ENCODE peak calls at places on chromosome 10, in eight cellular contexts. H is AG09309; X is NCI-H2081 treated with DMSO at 0.1 percent for 48 hours; R is GM20000; W is stimulated activated CD4-positive, alpha-beta T cell treated with anti-CD3 and anti-CD28 coated beads, Interleukin-2, amount 100 ng/mL, for 48 hours; S is HFF-Myc; Q is effector CD4-positive, alpha-beta T cell; N is germinal center. A is an unnamed sample.

GRCh38 chr10:5047912-5048628 is 44.4 kb upstream of the AKR1C2 start:
- DNase-seq in H (no peak), X (no peak), R (no peak), W (no peak), S (no peak), Q (no peak), N (no peak), A (no peak)

GRCh38 chr10:43124574-43125273 is 13.5 kb upstream of the CSGALNACT2 start:
- DNase-seq in H (no peak), X (no peak), R (no peak), W (no peak), S (no peak), Q (no peak), N (no peak), A (no peak)

GRCh38 chr10:99340650-99341049 is 11.5 kb downstream of the CNNM1 start:
- DNase-seq in H (no peak), X (no peak), R (no peak), W (no peak), S (no peak), Q (no peak), N (no peak), A (no peak)

GRCh38 chr10:133264455-133264854 is 12.2 kb downstream of the ADAM8 start:
- DNase-seq in H (no peak), X (no peak), R (no peak), W (no peak), S (no peak), Q (no peak), N (no peak), A (no peak)

GRCh38 chr10:78772486-78772885 is 296.3 kb upstream of the ZMIZ1 start:
- DNase-seq in H (no peak), X (no peak), R (no peak), W (no peak), S (no peak), Q (no peak), N (no peak), A (no peak)

GRCh38 chr10:61974611-61975010 is 73.1 kb downstream of the ARID5B start:
- DNase-seq in H (no peak), X (peak; percentile 78), R (no peak), W (no peak), S (peak; percentile 63), Q (no peak), N (no peak), A (no peak)

GRCh38 chr10:83983578-83984255 is 155.6 kb upstream of the GHITM start:
- DNase-seq in H (no peak), X (no peak), R (no peak), W (no peak), S (peak; percentile 50), Q (no peak), N (no peak), A (no peak)

GRCh38 chr10:89440262-89440661 is 25.9 kb downstream of the IFIT5 start:
- DNase-seq in H (no peak), X (no peak), R (no peak), W (no peak), S (no peak), Q (no peak), N (no peak), A (no peak)

GRCh38 chr10:94212876-94213595 is 149.7 kb downstream of the NOC3L start:
- DNase-seq in H (no peak), X (no peak), R (no peak), W (no peak), S (no peak), Q (no peak), N (no peak), A (no peak)

GRCh38 chr10:60820093-60820769 is 42.0 kb downstream of the CDK1 start:
- DNase-seq in H (peak; percentile 78), X (no peak), R (peak; percentile 11), W (no peak), S (peak; percentile 83), Q (no peak), N (no peak), A (no peak)

GRCh38 chr10:100696477-100696901 is 48.9 kb upstream of the PAX2 start:
- DNase-seq in H (no peak), X (no peak), R (no peak), W (no peak), S (no peak), Q (no peak), N (no peak), A (no peak)

GRCh38 chr10:3886666-3887251 is 101.8 kb upstream of the KLF6 start:
- DNase-seq in H (peak; percentile 80), X (no peak), R (no peak), W (no peak), S (peak; percentile 43), Q (no peak), N (no peak), A (no peak)

GRCh38 chr10:34655286-34656170 is 159.6 kb downstream of the PARD3 start:
- DNase-seq in H (peak; percentile 45), X (no peak), R (peak; percentile 32), W (peak; percentile 45), S (peak; percentile 77), Q (no peak), N (peak; percentile 13), A (no peak)

A was measured in CD8-positive, alpha-beta memory T cell.